ENCODE peak calls at places on chromosomes 3 and 15, in nine cellular contexts. W, B, N, R, D, J, Z, A and F are unnamed samples. For H3K4me1, the result is how much of the 10 kb centered on the place peaks cover.

GRCh38 chr3:50675179-50676030 is 678 bp downstream of the DOCK3 start:
- DNase-seq in N (peak), J (peak), W (peak), Z (peak), B (no peak), D (peak), A (peak), R (no peak), F (no peak)

GRCh38 chr3:132255041-132255745 is 62.0 kb upstream of the ACP3 start:
- DNase-seq in B (no peak), A (no peak), R (peak), Z (peak), D (no peak), N (no peak), W (no peak), J (no peak), F (no peak)

GRCh38 chr3:177838951-177839350 is 641.7 kb upstream of the TBL1XR1 start:
- DNase-seq in N (no peak), B (no peak), W (no peak), R (no peak), Z (no peak), A (no peak), D (no peak), J (no peak), F (no peak)

GRCh38 chr3:46354478-46354877 is 567 bp downstream of the CCR2 start:
- DNase-seq in D (no peak), R (no peak), A (no peak), N (no peak), W (no peak), Z (no peak), B (no peak), J (no peak), F (no peak)

GRCh38 chr3:170357920-170358854 is 672 bp downstream of the SKIL start:
- DNase-seq in J (peak), W (peak), R (peak), D (peak), B (peak), N (peak), Z (peak), A (peak), F (no peak)

GRCh38 chr3:24953060-24953771 is 458.6 kb upstream of the THRB start:
- DNase-seq in W (no peak), J (no peak), R (no peak), N (no peak), D (no peak), Z (no peak), B (no peak), A (no peak), F (no peak)

GRCh38 chr15:98893407-98893806 is 114.2 kb downstream of the PGPEP1L start:
- DNase-seq in B (no peak), J (no peak), W (no peak), R (no peak), N (no peak), Z (no peak), D (no peak), A (no peak), F (no peak)

GRCh38 chr3:171806200-171807128 is 3.8 kb downstream of the PLD1 start:
- DNase-seq in B (no peak), D (no peak), J (no peak), Z (peak), A (no peak), N (no peak), W (no peak), R (no peak), F (no peak)

GRCh38 chr3:3902156-3902555 is 102.9 kb downstream of the LRRN1 start:
- DNase-seq in Z (no peak), J (no peak), B (no peak), R (no peak), W (no peak), D (no peak), A (no peak), N (no peak), F (no peak)

GRCh38 chr3:20669184-20669583 is 483.2 kb upstream of the SGO1 start:
- DNase-seq in A (no peak), Z (peak), D (peak), N (no peak), W (no peak), B (no peak), J (no peak), R (no peak), F (no peak)

GRCh38 chr3:160986060-160986459 is 119.1 kb downstream of the B3GALNT1 start:
- DNase-seq in W (no peak), R (no peak), B (no peak), D (no peak), N (no peak), J (no peak), A (no peak), Z (no peak), F (no peak)

GRCh38 chr15:45091161-45091560 is 22.8 kb downstream of the DUOX2 start:
- DNase-seq in R (no peak), N (no peak), W (no peak), B (no peak), J (no peak), D (no peak), Z (peak), A (no peak), F (no peak)

GRCh38 chr3:174409085-174409743 is 449.9 kb upstream of the NAALADL2 start:
- DNase-seq in A (no peak), W (no peak), B (no peak), J (no peak), D (no peak), R (no peak), Z (no peak), N (no peak), F (no peak)

GRCh38 chr3:141083831-141084624 is 32.9 kb downstream of the SPSB4 start:
- DNase-seq in D (peak), W (peak), Z (no peak), J (no peak), N (no peak), R (no peak), B (no peak), A (no peak), F (no peak)

GRCh38 chr3:25385807-25386512 is 42.1 kb upstream of the RARB start:
- DNase-seq in J (no peak), B (no peak), R (no peak), Z (no peak), A (no peak), W (no peak), N (no peak), D (no peak), F (no peak)

GRCh38 chr3:101816215-101817149 is 32.8 kb upstream of the NFKBIZ start:
- DNase-seq in B (no peak), A (no peak), D (no peak), N (no peak), Z (peak), W (no peak), J (peak), R (no peak), F (no peak)

GRCh38 chr3:149153402-149153801 is 24.0 kb downstream of the HPS3 start:
- DNase-seq in A (no peak), N (no peak), R (no peak), J (no peak), Z (no peak), W (no peak), D (no peak), B (no peak), F (no peak)

GRCh38 chr15:59953392-59953883 is 50.7 kb upstream of the FOXB1 start:
- DNase-seq in Z (no peak), B (no peak), J (no peak), R (no peak), D (no peak), W (no peak), A (no peak), N (no peak), F (no peak)

GRCh38 chr3:60636846-60637245 is 614.4 kb downstream of the FHIT start:
- DNase-seq in J (no peak), D (no peak), N (peak), B (no peak), R (no peak), Z (peak), A (no peak), W (no peak), F (no peak)

GRCh38 chr15:21261965-21262850 is 178.1 kb downstream of the POTEB3 start:
- DNase-seq in N (no peak), R (peak), J (peak), B (no peak), Z (no peak), W (peak), A (no peak), D (peak), F (no peak)

GRCh38 chr3:130709671-130710070 is 37.0 kb downstream of the PIK3R4 start:
- DNase-seq in Z (peak), W (no peak), A (no peak), D (no peak), J (no peak), B (no peak), N (no peak), R (no peak), F (no peak)

GRCh38 chr3:125140011-125140813 is 72.3 kb downstream of the SLC12A8 start:
- DNase-seq in A (no peak), B (no peak), R (peak), W (peak), D (no peak), Z (peak), J (no peak), N (no peak), F (no peak)

GRCh38 chr3:159765860-159766294 is 222.8 kb upstream of the IL12A start:
- DNase-seq in W (no peak), J (peak), D (no peak), N (no peak), B (peak), A (no peak), R (no peak), Z (peak), F (no peak)

GRCh38 chr3:156304406-156304805 is 184.0 kb downstream of the KCNAB1 start:
- DNase-seq in A (no peak), W (no peak), D (no peak), N (no peak), R (peak), Z (peak), J (no peak), B (peak), F (no peak)

GRCh38 chr15:27730878-27731277 is 368.2 kb downstream of the OCA2 start:
- DNase-seq in W (no peak), A (no peak), R (no peak), J (no peak), N (no peak), Z (peak), B (no peak), D (no peak), F (no peak)

GRCh38 chr15:74384566-74385441 is 17.4 kb upstream of the CYP11A1 start:
- DNase-seq in B (peak), A (no peak), J (no peak), R (no peak), W (no peak), Z (peak), D (no peak), N (no peak), F (no peak)

GRCh38 chr3:146390967-146391366 is 78.4 kb downstream of the PLSCR2 start:
- DNase-seq in A (no peak), N (no peak), B (no peak), W (no peak), Z (peak), D (no peak), R (no peak), J (no peak), F (no peak)

GRCh38 chr3:86958534-86958933 is 32.4 kb downstream of the VGLL3 start:
- DNase-seq in N (no peak), R (no peak), W (no peak), D (no peak), A (no peak), Z (peak), J (no peak), B (no peak), F (no peak)

GRCh38 chr15:68412218-68412617 is 19.7 kb downstream of the ITGA11 start:
- DNase-seq in W (peak), N (peak), Z (no peak), R (peak), J (no peak), D (no peak), A (peak), B (peak), F (no peak)

GRCh38 chr15:45618813-45619212 is 16.0 kb upstream of the SQOR start:
- DNase-seq in B (no peak), N (no peak), A (no peak), W (no peak), R (no peak), D (no peak), Z (no peak), J (no peak), F (no peak)

GRCh38 chr3:61224823-61225222 is 26.4 kb downstream of the FHIT start:
- DNase-seq in D (no peak), Z (no peak), A (no peak), W (no peak), J (no peak), N (no peak), B (no peak), R (no peak), F (no peak)

GRCh38 chr3:44476181-44476599 is 1.3 kb downstream of the ZNF445 start:
- DNase-seq in J (no peak), N (no peak), B (no peak), D (no peak), A (no peak), Z (peak), R (no peak), W (no peak), F (no peak)

GRCh38 chr3:140655678-140656077 is 22.2 kb upstream of the TRIM42 start:
- DNase-seq in N (no peak), D (no peak), R (no peak), W (no peak), B (no peak), A (no peak), J (no peak), Z (no peak), F (no peak)

DNA sequence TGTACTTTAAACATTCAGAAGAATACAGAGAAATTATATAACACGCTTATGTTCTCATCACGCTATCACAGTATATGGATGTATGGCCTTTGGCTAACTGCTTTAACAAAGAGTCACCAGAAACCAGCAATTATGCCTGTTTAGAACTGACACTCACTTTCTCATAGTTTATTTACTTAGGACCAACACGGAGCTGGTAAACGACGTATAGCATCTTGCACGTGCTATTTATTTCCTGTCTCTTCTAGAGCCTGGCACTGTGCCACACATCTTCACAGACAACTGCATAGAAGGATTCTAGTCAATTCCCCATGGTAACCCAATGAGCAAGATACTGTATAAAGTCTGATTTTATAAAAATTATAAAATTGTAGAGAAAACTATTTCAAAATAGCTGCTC is 43.6 kb downstream of the TBC1D2B start:
- DNase-seq in N (no peak), Z (no peak), W (no peak), A (no peak), J (no peak), D (no peak), B (no peak), R (no peak), F (no peak)
- H3K4me1 ChIP-seq in N (under half), Z (under half), W (under half), A (under half), J (under half), D (half or more), B (under half), R (under half), F (under half)

DNA sequence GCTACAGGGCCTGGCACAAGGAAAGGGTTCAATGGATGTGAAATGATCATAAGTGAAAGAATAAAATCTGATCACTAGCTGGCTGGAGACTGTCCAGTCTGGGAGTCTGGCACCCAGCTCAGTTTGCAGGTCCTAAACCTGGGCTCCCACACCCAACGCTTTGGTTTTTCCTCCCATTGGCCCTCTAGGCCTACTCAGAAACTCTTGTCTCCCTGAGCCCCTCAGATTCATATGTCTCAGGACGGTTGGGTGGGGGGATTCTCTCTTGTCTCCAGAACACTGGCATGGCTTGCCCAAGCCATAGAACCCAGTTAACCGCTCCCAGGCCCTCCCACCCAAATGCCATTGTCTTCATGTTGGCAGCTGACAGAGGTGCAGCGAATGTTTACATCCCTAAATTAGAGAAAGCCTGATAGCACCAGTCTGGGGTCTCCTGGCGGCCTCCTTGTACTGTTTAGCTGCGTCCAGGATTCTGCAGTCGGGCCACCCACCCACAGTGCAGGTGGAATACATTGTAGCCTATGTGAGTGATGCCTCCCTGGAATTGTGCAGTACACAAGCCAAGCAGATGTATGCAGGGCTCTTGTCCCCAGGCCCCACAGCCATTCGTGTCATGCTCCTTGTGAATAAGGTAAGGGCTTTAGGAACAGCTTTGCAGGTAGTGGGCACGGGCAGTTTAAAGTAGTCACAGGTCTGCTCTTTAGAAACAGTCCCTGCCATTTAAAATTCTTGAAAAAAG is 266.3 kb downstream of the XXYLT1 start:
- DNase-seq in W (no peak), J (no peak), A (peak), B (no peak), Z (no peak), N (no peak), D (no peak), R (peak), F (no peak)
- H3K4me1 ChIP-seq in W (under half), J (under half), A (under half), B (under half), Z (under half), N (under half), D (under half), R (under half), F (under half)

GRCh38 chr3:66475386-66476020 is 25.3 kb downstream of the LRIG1 start:
- DNase-seq in B (no peak), A (no peak), Z (no peak), W (no peak), R (no peak), N (no peak), D (no peak), J (no peak), F (no peak)

GRCh38 chr3:66479532-66479947 is 21.3 kb downstream of the LRIG1 start:
- DNase-seq in N (no peak), W (no peak), J (no peak), D (no peak), Z (no peak), R (no peak), B (no peak), A (no peak), F (no peak)

GRCh38 chr3:66476852-66477381 is 23.9 kb downstream of the LRIG1 start:
- DNase-seq in A (no peak), Z (no peak), W (no peak), R (no peak), J (peak), D (no peak), B (no peak), N (no peak), F (no peak)

GRCh38 chr3:66478923-66479322 is 21.9 kb downstream of the LRIG1 start:
- DNase-seq in Z (no peak), N (peak), D (no peak), B (no peak), R (no peak), J (no peak), W (no peak), A (no peak), F (no peak)

GRCh38 chr3:66477846-66478245 is 23.0 kb downstream of the LRIG1 start:
- DNase-seq in B (no peak), R (no peak), N (peak), D (no peak), Z (no peak), W (no peak), A (no peak), J (no peak), F (no peak)
- H3K4me1 ChIP-seq in B (under half), R (under half), N (under half), D (half or more), Z (under half), W (under half), A (under half), J (half or more), F (under half)

DNA sequence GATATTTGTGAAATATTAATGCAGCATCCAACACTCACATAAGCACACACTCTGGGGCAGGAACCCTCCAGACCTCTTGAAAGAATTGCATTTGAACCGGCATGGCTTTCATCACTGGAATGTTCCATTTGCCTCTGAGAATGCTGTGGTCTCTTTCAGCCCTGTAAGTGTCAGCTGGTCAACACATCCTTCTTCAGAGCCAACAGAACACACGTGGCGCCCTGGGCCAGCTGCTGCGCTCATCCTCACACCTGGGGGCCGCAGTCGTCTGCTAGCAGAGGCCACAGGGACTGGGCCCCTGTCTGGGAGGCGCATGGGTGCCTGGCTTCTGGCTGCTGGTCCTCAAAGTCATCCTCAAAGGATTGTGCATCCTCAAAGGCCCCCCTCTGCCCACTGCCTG is 71.4 kb upstream of the HERC1 start:
- DNase-seq in D (no peak), B (no peak), J (no peak), Z (no peak), N (no peak), W (no peak), A (no peak), R (no peak), F (no peak)
- H3K4me1 ChIP-seq in D (under half), B (under half), J (under half), Z (under half), N (under half), W (under half), A (under half), R (under half), F (under half)